ENCODE peak calls at places on chromosomes 2 and 18, in nine cellular contexts. L, K, H, R, A, Z, N, Q and J are unnamed samples. For H3K9me3, the result is how much of the 10 kb centered on the place peaks cover.

GRCh38 chr18:420661-421060 is 79.8 kb downstream of the COLEC12 start:
- DNase-seq in L (no peak), K (no peak), H (no peak), R (no peak), A (no peak), Z (no peak), N (no peak), Q (no peak), J (no peak)

GRCh38 chr2:184779777-184780176 is 181.4 kb downstream of the ZNF804A start:
- DNase-seq in L (no peak), K (no peak), H (no peak), R (no peak), A (no peak), Z (no peak), N (no peak), Q (no peak), J (no peak)

GRCh38 chr2:240831594-240832204 is 11.7 kb upstream of the KIF1A start:
- DNase-seq in L (no peak), K (peak), H (peak), R (no peak), A (peak), Z (no peak), N (no peak), Q (no peak), J (no peak)

GRCh38 chr2:224909885-224910517 is 132.3 kb downstream of the DOCK10 start:
- DNase-seq in L (peak), K (peak), H (no peak), R (peak), A (peak), Z (peak), N (no peak), Q (no peak), J (no peak)

GRCh38 chr18:9996104-9996503 is 82.3 kb downstream of the VAPA start:
- DNase-seq in L (no peak), K (no peak), H (no peak), R (no peak), A (no peak), Z (no peak), N (no peak), Q (no peak), J (peak)

GRCh38 chr2:140679752-140680151 is 1451.1 kb downstream of the LRP1B start:
- DNase-seq in L (no peak), K (no peak), H (no peak), R (no peak), A (no peak), Z (no peak), N (no peak), Q (no peak), J (no peak)

GRCh38 chr18:9839806-9840205 is 46.0 kb upstream of the TXNDC2 start:
- DNase-seq in L (no peak), K (no peak), H (no peak), R (no peak), A (no peak), Z (no peak), N (no peak), Q (no peak), J (peak)

GRCh38 chr2:45992021-45992745 is 305.0 kb upstream of the EPAS1 start:
- DNase-seq in L (peak), K (no peak), H (no peak), R (peak), A (no peak), Z (peak), N (peak), Q (no peak), J (peak)

GRCh38 chr18:7641813-7642212 is 74.7 kb downstream of the PTPRM start:
- DNase-seq in L (no peak), K (no peak), H (no peak), R (no peak), A (no peak), Z (no peak), N (no peak), Q (no peak), J (peak)

GRCh38 chr2:71235930-71236587 is 9.2 kb upstream of the PAIP2B start:
- DNase-seq in L (no peak), K (no peak), H (no peak), R (no peak), A (no peak), Z (no peak), N (no peak), Q (no peak), J (no peak)

GRCh38 chr2:122191331-122191730 is 435.9 kb downstream of the TSN start:
- DNase-seq in L (no peak), K (no peak), H (no peak), R (no peak), A (peak), Z (no peak), N (no peak), Q (peak), J (no peak)

GRCh38 chr2:27888790-27889189 is 1.4 kb downstream of the RBKS start:
- DNase-seq in L (no peak), K (no peak), H (no peak), R (no peak), A (no peak), Z (no peak), N (no peak), Q (no peak), J (no peak)

GRCh38 chr18:31565345-31565744 is 26.3 kb upstream of the TTR start:
- DNase-seq in L (no peak), K (no peak), H (no peak), R (no peak), A (no peak), Z (no peak), N (no peak), Q (no peak), J (no peak)

GRCh38 chr2:158650646-158651357 is 144.3 kb upstream of the DAPL1 start:
- DNase-seq in L (no peak), K (no peak), H (no peak), R (no peak), A (no peak), Z (no peak), N (no peak), Q (no peak), J (no peak)

GRCh38 chr2:213246665-213247281 is 37.5 kb upstream of the SPAG16 start:
- DNase-seq in L (no peak), K (no peak), H (no peak), R (peak), A (peak), Z (no peak), N (peak), Q (peak), J (no peak)

GRCh38 chr2:154963509-154963908 is 265.0 kb downstream of the KCNJ3 start:
- DNase-seq in L (no peak), K (no peak), H (no peak), R (no peak), A (no peak), Z (no peak), N (no peak), Q (no peak), J (no peak)

GRCh38 chr2:24832991-24833671 is 39.9 kb downstream of the CENPO start:
- DNase-seq in L (no peak), K (no peak), H (peak), R (no peak), A (no peak), Z (no peak), N (no peak), Q (no peak), J (no peak)

GRCh38 chr2:30293303-30293912 is 62.1 kb downstream of the LBH start:
- DNase-seq in L (no peak), K (no peak), H (no peak), R (no peak), A (no peak), Z (no peak), N (no peak), Q (no peak), J (no peak)

GRCh38 chr2:147051248-147051647 is 793.6 kb upstream of the ACVR2A start:
- DNase-seq in L (no peak), K (no peak), H (no peak), R (no peak), A (no peak), Z (no peak), N (no peak), Q (no peak), J (no peak)

GRCh38 chr2:182379235-182379634 is 47.6 kb downstream of the PDE1A start:
- DNase-seq in L (no peak), K (no peak), H (no peak), R (no peak), A (peak), Z (no peak), N (no peak), Q (no peak), J (no peak)

GRCh38 chr18:71630686-71631085 is 913.5 kb downstream of the CBLN2 start:
- DNase-seq in L (no peak), K (no peak), H (no peak), R (no peak), A (no peak), Z (no peak), N (no peak), Q (no peak), J (no peak)

GRCh38 chr2:209322041-209322440 is 101.8 kb upstream of the MAP2 start:
- DNase-seq in L (no peak), K (no peak), H (no peak), R (no peak), A (no peak), Z (no peak), N (no peak), Q (no peak), J (no peak)

GRCh38 chr2:75224636-75225094 is 25.3 kb upstream of the TACR1 start:
- DNase-seq in L (no peak), K (no peak), H (no peak), R (no peak), A (peak), Z (no peak), N (no peak), Q (no peak), J (no peak)

GRCh38 chr2:181456660-181457120 is 496 bp upstream of the ITGA4 start:
- DNase-seq in L (peak), K (peak), H (peak), R (peak), A (peak), Z (peak), N (peak), Q (no peak), J (no peak)

GRCh38 chr2:98385050-98385699 is 38.9 kb downstream of the CNGA3 start:
- DNase-seq in L (peak), K (no peak), H (peak), R (peak), A (peak), Z (peak), N (peak), Q (peak), J (peak)

GRCh38 chr2:221343524-221343923 is 228.6 kb downstream of the EPHA4 start:
- DNase-seq in L (no peak), K (no peak), H (no peak), R (no peak), A (no peak), Z (no peak), N (no peak), Q (no peak), J (no peak)

GRCh38 chr2:118145207-118145606 is 56.9 kb downstream of the INSIG2 start:
- DNase-seq in L (no peak), K (no peak), H (no peak), R (no peak), A (no peak), Z (no peak), N (no peak), Q (no peak), J (no peak)

GRCh38 chr2:202429164-202429980 is 53.2 kb downstream of the BMPR2 start:
- DNase-seq in L (no peak), K (no peak), H (no peak), R (no peak), A (no peak), Z (no peak), N (no peak), Q (no peak), J (no peak)

GRCh38 chr2:146079216-146079615 is 1559.3 kb upstream of the ZEB2 start:
- DNase-seq in L (no peak), K (no peak), H (no peak), R (no peak), A (no peak), Z (no peak), N (no peak), Q (no peak), J (no peak)

GRCh38 chr2:177001334-177001733 is 211.3 kb upstream of the HNRNPA3 start:
- DNase-seq in L (no peak), K (no peak), H (no peak), R (no peak), A (no peak), Z (no peak), N (no peak), Q (no peak), J (no peak)

GRCh38 chr2:32647180-32647651 is 19.4 kb downstream of the TTC27 start:
- DNase-seq in L (no peak), K (no peak), H (no peak), R (no peak), A (no peak), Z (no peak), N (no peak), Q (no peak), J (no peak)

GRCh38 chr2:236162031-236162803 is 6.0 kb downstream of the GBX2 start:
- DNase-seq in L (peak), K (no peak), H (peak), R (no peak), A (no peak), Z (no peak), N (no peak), Q (no peak), J (no peak)

GRCh38 chr2:2590796-2591541 is 259.9 kb upstream of the MYT1L start:
- DNase-seq in L (no peak), K (no peak), H (no peak), R (peak), A (no peak), Z (no peak), N (no peak), Q (no peak), J (peak)

GRCh38 chr2:127125821-127126220 is 18.9 kb upstream of the BIN1 start:
- DNase-seq in L (no peak), K (no peak), H (no peak), R (no peak), A (no peak), Z (no peak), N (no peak), Q (no peak), J (no peak)

GRCh38 chr2:127121341-127121740 is 14.4 kb upstream of the BIN1 start:
- DNase-seq in L (no peak), K (no peak), H (no peak), R (no peak), A (no peak), Z (no peak), N (no peak), Q (no peak), J (no peak)

GRCh38 chr2:127121776-127122176 is 14.8 kb upstream of the BIN1 start:
- DNase-seq in L (peak), K (no peak), H (peak), R (no peak), A (no peak), Z (no peak), N (no peak), Q (no peak), J (no peak)

GRCh38 chr2:127122351-127123027 is 15.5 kb upstream of the BIN1 start:
- DNase-seq in L (no peak), K (no peak), H (peak), R (no peak), A (no peak), Z (no peak), N (no peak), Q (no peak), J (no peak)

GRCh38 chr2:127124426-127124825 is 17.5 kb upstream of the BIN1 start:
- DNase-seq in L (no peak), K (no peak), H (no peak), R (no peak), A (no peak), Z (no peak), N (no peak), Q (no peak), J (no peak)
- H3K9me3 ChIP-seq in L (under half), K (under half), H (under half), R (under half), A (under half), Z (under half), N (under half), Q (under half), J (under half)

DNA sequence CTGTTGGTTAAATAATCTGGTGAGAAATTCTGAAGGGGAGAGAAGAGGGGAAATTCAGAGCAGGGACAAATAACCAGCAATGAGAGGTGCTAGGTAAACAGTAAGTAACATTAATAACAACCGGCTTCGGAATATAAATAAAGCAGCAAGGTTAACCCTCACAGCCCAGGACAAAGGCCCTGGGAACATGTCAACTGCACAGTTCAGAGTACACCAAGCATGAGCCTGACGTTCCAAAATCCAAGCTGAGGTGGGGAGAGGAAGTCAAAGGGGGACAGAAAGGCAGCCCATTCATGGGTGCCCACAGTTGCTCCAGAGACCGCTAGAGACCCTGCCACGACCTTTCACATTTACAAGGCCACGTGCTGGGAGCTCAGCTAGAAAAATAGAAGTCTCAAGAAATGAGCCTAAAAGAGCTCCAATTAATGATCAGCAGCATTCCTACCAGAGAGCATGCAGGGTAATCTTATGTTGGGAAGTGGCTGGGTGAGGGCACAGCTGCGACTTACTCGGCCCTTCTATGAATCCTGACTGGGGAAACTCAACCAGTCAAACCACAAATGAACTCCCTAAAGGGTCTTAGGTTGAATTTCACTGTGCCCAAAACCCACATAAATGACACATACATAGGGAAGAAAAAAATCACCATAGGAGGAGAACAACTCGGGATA is 55.1 kb downstream of the UXS1 start:
- DNase-seq in L (no peak), K (no peak), H (no peak), R (no peak), A (no peak), Z (no peak), N (no peak), Q (no peak), J (no peak)
- TF ChIP-seq CTCF in L (no peak), K (no peak), H (no peak), R (no peak), A (no peak), Z (no peak), N (no peak), Q (no peak), J (no peak)

DNA sequence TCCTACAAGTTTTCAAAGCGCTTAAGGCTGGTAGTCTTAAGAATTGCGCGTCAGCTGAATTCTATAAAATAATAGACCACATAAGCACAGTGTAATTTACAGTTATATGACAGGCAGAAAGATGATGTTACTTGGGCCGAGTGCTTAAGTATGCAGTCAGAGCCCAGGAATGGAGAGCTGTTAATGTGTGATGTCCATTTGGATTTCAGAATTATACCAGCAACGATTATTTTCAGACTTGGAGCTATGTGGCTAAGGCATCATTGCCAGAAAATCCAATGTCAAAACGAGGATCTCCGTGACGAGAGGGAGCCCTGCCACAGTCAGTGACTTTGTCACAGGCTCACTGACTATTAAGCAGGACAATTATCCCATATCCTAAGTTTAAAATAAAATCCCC is 3.4 kb downstream of the KLF7 start:
- DNase-seq in L (no peak), K (no peak), H (no peak), R (no peak), A (no peak), Z (no peak), N (no peak), Q (no peak), J (no peak)
- TF ChIP-seq POLR2AphosphoS5 in L (peak), K (no peak), H (no peak), R (no peak), A (peak), Z (no peak), N (peak), Q (no peak), J (no peak)

DNA sequence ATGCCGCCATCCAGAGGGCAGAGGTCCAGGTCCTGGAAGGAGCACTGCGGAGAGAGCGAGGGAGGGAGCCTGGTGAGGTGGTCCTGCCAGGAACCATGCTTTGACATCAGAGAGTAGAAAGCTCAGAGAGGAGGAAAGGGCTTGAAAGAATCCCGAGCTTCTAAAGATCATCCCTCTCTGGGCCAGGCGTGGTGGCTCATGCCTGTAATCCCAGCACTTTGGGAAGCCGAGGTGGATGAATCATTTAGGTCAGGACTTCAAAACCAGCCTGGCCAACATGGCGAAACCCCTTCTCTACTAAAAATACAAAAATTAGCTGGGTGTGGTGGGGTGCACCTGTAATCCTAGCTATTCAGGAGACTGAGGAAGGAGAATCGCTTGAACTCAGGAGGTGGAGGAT is 3.0 kb downstream of the IL1B start:
- DNase-seq in L (no peak), K (no peak), H (no peak), R (no peak), A (no peak), Z (no peak), N (no peak), Q (no peak), J (no peak)
- H3K9me3 ChIP-seq in L (under half), K (under half), H (under half), R (under half), A (under half), Z (under half), N (under half), Q (under half), J (under half)

DNA sequence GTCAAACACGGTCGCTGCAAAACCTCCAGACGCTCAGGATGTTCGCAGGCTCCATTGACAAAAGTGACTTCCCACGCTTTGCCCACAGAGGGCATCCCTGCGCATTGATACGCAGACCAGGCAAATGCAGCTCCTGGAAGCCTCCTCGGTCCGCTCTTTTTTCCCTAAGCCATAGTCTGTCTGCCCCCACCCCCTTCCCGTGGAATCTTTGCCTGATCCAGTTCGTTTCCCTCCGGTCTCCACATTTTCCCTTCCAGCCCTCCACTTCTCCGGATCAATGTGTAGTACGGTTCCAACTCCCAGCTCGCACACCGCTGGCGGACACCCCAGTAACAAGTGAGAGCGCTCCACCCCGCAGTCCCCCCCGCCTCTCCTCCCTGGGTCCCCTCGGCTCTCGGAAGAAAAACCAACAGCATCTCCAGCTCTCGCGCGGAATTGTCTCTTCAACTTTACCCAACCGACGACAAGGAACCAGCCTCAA is at the start of gene DCC:
- DNase-seq in L (no peak), K (peak), H (no peak), R (peak), A (peak), Z (no peak), N (peak), Q (peak), J (no peak)
- TF ChIP-seq CTCF in L (peak), K (peak), H (no peak), R (no peak), A (peak), Z (no peak), N (no peak), Q (no peak), J (peak)

DNA sequence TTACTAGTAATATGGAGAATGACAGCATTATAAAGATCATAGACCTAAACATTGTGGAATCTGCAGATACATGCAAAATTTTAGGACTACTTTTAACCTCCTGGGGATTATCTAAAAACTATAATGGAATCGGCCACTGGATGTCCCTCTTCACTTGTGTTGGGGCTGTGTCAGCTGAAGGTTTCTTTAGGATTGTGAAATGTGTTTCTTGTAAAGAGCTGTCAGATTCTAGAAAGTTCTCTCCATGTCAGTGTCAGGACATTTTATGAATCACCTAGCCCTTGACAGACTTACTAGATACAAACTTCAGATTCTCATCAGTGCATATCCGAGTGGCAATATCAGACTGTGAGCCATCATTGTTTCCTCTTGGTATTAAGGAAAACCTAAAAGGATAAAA is 107.2 kb downstream of the CPS1 start:
- DNase-seq in L (no peak), K (no peak), H (no peak), R (no peak), A (peak), Z (no peak), N (no peak), Q (peak), J (no peak)
- TF ChIP-seq POLR2AphosphoS5 in L (no peak), K (no peak), H (no peak), R (no peak), A (no peak), Z (no peak), N (no peak), Q (no peak), J (no peak)